ENCODE peak calls at places on chromosomes 6 and 20, in eight cellular contexts. D is Peyer's patch; R is aorta; K is CD4-positive, alpha-beta memory T cell; G is SK-N-SH; T is CD8-positive, alpha-beta memory T cell; O is cardiac muscle cell; A is heart left ventricle. L is an unnamed sample. For H3K4me1, the result is how much of the 10 kb centered on the place peaks cover.

GRCh38 chr20:49899551-49900383 is 15.6 kb downstream of the SPATA2 start:
- DNase-seq in D (no peak), R (no peak), K (no peak), G (no peak), T (no peak), O (no peak), A (no peak), L (no peak)

GRCh38 chr20:18224968-18225568 is 63.3 kb upstream of the ZNF133 start:
- DNase-seq in D (no peak), R (no peak), K (no peak), G (peak), T (no peak), O (peak), A (peak), L (no peak)

GRCh38 chr6:35069262-35069661 is 71.9 kb downstream of the TCP11 start:
- DNase-seq in D (no peak), R (peak), K (no peak), G (no peak), T (no peak), O (no peak), A (no peak), L (no peak)

GRCh38 chr6:131029661-131030297 is 33.3 kb downstream of the EPB41L2 start:
- DNase-seq in D (no peak), R (no peak), K (no peak), G (no peak), T (no peak), O (peak), A (peak), L (no peak)

GRCh38 chr6:45569210-45569945 is 191.6 kb upstream of the SUPT3H start:
- DNase-seq in D (no peak), R (no peak), K (no peak), G (no peak), T (no peak), O (no peak), A (peak), L (no peak)

GRCh38 chr20:44738779-44739477 is 6.7 kb upstream of the KCNK15 start:
- DNase-seq in D (no peak), R (no peak), K (peak), G (peak), T (peak), O (peak), A (peak), L (peak)

GRCh38 chr6:32092760-32093497 is 16.2 kb downstream of the TNXB start:
- DNase-seq in D (peak), R (peak), K (no peak), G (no peak), T (no peak), O (peak), A (no peak), L (no peak)

GRCh38 chr20:37443596-37443995 is 77.5 kb upstream of the NNAT start:
- DNase-seq in D (no peak), R (no peak), K (no peak), G (no peak), T (no peak), O (no peak), A (no peak), L (no peak)

GRCh38 chr20:24670981-24671380 is 201.6 kb downstream of the SYNDIG1 start:
- DNase-seq in D (peak), R (no peak), K (no peak), G (no peak), T (no peak), O (no peak), A (no peak), L (no peak)

GRCh38 chr6:40960784-40961430 is 78.1 kb downstream of the UNC5CL start:
- DNase-seq in D (no peak), R (no peak), K (no peak), G (no peak), T (no peak), O (no peak), A (no peak), L (no peak)

GRCh38 chr20:3235661-3236324 is 3.2 kb downstream of the SLC4A11 start:
- DNase-seq in D (peak), R (no peak), K (no peak), G (no peak), T (no peak), O (no peak), A (no peak), L (no peak)

GRCh38 chr6:20876016-20876415 is 341.8 kb downstream of the CDKAL1 start:
- DNase-seq in D (no peak), R (no peak), K (no peak), G (peak), T (no peak), O (peak), A (no peak), L (no peak)

GRCh38 chr6:140988780-140989179 is 1143.9 kb upstream of the GJE1 start:
- DNase-seq in D (no peak), R (no peak), K (no peak), G (no peak), T (no peak), O (no peak), A (no peak), L (no peak)

GRCh38 chr6:150293423-150294280 is 75.2 kb upstream of the IYD start:
- DNase-seq in D (no peak), R (no peak), K (no peak), G (no peak), T (no peak), O (peak), A (no peak), L (no peak)

GRCh38 chr6:28165566-28165965 is 23.9 kb downstream of the ZKSCAN8 start:
- DNase-seq in D (no peak), R (no peak), K (no peak), G (no peak), T (no peak), O (no peak), A (no peak), L (no peak)

GRCh38 chr6:54135665-54136370 is 24.6 kb downstream of the MLIP start:
- DNase-seq in D (no peak), R (no peak), K (no peak), G (no peak), T (no peak), O (peak), A (no peak), L (no peak)

GRCh38 chr6:151681426-151682059 is 125.9 kb upstream of the ESR1 start:
- DNase-seq in D (no peak), R (no peak), K (no peak), G (no peak), T (no peak), O (peak), A (peak), L (no peak)

GRCh38 chr6:124203106-124203811 is 399.6 kb downstream of the NKAIN2 start:
- DNase-seq in D (no peak), R (no peak), K (no peak), G (no peak), T (no peak), O (peak), A (no peak), L (no peak)

GRCh38 chr6:28407401-28407800 is 7.9 kb upstream of the ZSCAN12 start:
- DNase-seq in D (no peak), R (no peak), K (no peak), G (no peak), T (no peak), O (no peak), A (no peak), L (no peak)

GRCh38 chr20:62578294-62578897 is 63.9 kb upstream of the SLCO4A1 start:
- DNase-seq in D (no peak), R (no peak), K (no peak), G (peak), T (no peak), O (no peak), A (peak), L (no peak)

GRCh38 chr6:5270093-5270680 is 8.9 kb downstream of the FARS2 start:
- DNase-seq in D (no peak), R (no peak), K (no peak), G (no peak), T (no peak), O (peak), A (no peak), L (no peak)

GRCh38 chr6:111591370-111591900 is 14.2 kb downstream of the TRAF3IP2 start:
- DNase-seq in D (peak), R (peak), K (no peak), G (peak), T (no peak), O (peak), A (peak), L (peak)

GRCh38 chr6:128641701-128642100 is 121.3 kb upstream of the PTPRK start:
- DNase-seq in D (no peak), R (no peak), K (no peak), G (no peak), T (no peak), O (peak), A (no peak), L (no peak)

GRCh38 chr6:37145443-37145842 is 24.5 kb upstream of the PIM1 start:
- DNase-seq in D (no peak), R (no peak), K (no peak), G (no peak), T (no peak), O (peak), A (no peak), L (no peak)

GRCh38 chr6:44054635-44055559 is 72.4 kb downstream of the MRPL14 start:
- DNase-seq in D (no peak), R (no peak), K (no peak), G (peak), T (no peak), O (no peak), A (no peak), L (no peak)

GRCh38 chr20:6241591-6241990 is 118.8 kb upstream of the FERMT1 start:
- DNase-seq in D (no peak), R (no peak), K (no peak), G (no peak), T (no peak), O (no peak), A (no peak), L (no peak)

GRCh38 chr20:34976286-34976685 is 20.6 kb downstream of the MYH7B start:
- DNase-seq in D (no peak), R (no peak), K (no peak), G (no peak), T (no peak), O (no peak), A (no peak), L (no peak)

GRCh38 chr20:32697608-32698007 is 23.9 kb upstream of the C20orf203 start:
- DNase-seq in D (no peak), R (no peak), K (no peak), G (no peak), T (no peak), O (no peak), A (no peak), L (no peak)
- H3K4me1 ChIP-seq in D (under half), R (under half), K (under half), G (under half), T (under half), O (under half), A (under half), L (under half)

DNA sequence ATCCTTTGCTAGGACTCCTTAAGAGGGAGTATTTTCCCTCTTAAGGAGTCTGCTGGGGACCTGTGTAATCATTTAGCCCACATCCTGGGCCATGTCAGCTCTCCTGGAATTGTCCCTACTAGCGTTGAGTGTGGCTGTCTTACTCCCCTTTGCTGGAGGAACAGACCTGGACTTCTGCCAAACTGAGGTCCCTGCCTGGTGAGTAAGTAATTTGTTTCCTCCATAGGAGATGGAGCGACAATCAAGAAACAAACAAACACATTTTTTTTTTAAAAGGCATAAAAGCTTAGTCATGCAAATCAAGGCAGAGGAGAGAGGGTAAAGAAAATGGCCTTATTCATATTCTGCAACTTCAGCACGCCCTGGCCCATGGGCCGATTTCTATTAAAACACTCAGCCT is 164.8 kb upstream of the SULF2 start:
- DNase-seq in D (no peak), R (no peak), K (no peak), G (peak), T (no peak), O (peak), A (no peak), L (no peak)
- H3K4me1 ChIP-seq in D (under half), R (under half), K (under half), G (under half), T (under half), O (under half), A (under half), L (under half)

GRCh38 chr20:31678389-31679356 is 41.0 kb downstream of the COX4I2 start:
- DNase-seq in D (no peak), R (peak), K (no peak), G (no peak), T (no peak), O (peak), A (no peak), L (no peak)
- H3K4me1 ChIP-seq in D (under half), R (under half), K (half or more), G (half or more), T (half or more), O (half or more), A (half or more), L (half or more)

DNA sequence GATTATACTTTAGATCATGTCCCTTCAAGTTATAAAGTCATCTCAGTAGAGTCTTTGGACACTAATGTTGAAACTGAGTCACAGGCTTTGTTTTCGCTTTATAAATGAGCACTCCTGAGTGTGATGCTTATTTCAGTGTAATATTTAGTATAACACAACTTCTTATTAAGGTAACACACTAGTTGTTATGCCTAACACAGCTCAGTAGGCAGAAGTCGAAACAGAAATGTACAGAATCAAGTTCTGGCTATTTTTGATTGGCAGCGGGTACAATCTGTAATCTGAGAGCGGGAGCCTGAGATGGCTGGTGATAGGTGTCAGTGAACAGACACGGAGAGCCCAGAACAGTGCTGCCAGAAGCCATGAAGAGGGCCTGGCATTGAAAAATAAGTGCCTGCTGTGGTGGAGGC is 11.4 kb downstream of the HECA start:
- DNase-seq in D (no peak), R (no peak), K (no peak), G (no peak), T (no peak), O (no peak), A (no peak), L (no peak)
- H3K4me1 ChIP-seq in D (under half), R (under half), K (half or more), G (under half), T (half or more), O (under half), A (under half), L (under half)

DNA sequence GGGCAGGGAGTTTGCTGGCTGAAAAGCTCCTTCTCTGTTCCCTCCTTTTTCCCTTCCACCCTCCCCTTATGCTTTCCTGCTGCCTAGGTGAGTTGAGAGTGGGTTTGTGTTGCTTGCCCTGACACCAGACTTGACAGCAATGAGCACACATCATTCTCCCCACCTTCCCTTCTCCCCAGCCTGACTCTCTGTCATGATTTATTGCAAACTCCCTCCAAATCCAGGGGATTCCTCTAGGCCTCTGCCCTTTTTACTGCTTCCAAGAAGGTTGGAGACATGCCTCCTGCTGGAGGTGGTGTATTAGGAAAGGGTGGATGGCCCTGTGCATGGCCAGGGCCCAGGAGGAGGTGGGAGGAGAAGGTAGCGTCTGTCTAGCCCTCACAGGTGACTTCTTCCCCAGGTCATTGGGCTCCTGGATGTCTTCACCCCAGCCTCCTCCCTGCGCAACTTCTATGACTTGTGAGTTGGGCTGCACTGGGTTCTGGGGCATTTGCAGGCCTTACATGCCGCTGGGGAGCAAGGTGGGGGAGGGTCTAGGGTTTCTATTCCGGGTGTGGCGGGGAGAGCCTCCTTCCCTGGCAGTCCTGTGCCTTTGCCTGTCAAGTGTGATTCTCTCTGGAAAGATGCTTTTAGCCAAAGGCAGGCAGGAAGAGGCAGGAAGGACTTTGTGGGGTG is 2.0 kb downstream of the MAPK13 start:
- DNase-seq in D (no peak), R (no peak), K (no peak), G (no peak), T (no peak), O (no peak), A (no peak), L (no peak)
- H3K4me1 ChIP-seq in D (under half), R (under half), K (under half), G (under half), T (under half), O (under half), A (under half), L (under half)

DNA sequence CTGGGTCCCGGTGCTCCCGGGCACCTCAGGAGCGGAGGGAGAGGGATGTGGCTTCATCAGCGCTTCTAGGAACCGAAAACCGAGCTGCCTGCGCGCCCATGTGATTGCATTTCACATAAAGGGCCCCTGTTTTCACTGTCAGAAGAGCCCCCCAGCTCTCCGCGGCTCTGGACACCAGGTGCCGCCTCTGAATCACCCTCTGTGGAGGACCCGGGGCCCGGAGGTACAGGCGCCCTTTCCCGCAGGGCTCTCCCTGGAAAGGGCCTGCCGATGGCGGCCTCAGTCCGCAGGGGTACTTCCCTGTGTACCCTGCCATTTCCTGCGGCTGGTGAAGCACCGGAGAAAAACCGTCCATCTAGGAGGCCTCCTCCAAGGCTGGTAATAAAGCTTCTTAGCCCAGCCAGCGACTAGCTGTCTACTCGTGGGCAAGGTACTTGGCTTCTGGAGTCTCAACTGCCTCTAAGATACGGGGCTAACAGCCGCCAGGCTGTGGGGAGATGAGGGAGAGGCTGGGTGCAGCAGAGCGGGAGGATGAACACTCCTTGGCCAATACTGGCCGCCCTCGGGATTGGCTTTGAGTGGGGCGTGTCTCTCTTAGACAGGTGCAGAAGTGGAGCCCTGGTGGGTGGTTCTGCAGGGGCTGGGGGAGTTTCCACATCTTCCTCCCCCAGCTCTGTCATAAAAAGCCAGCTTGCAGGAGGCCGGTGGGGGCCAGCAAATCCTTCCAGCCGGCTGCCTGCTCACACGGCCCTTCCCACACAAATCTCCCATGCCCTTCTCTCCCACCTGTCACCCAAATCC is 1.6 kb downstream of the PPP1R16B start:
- DNase-seq in D (no peak), R (no peak), K (peak), G (peak), T (peak), O (no peak), A (no peak), L (no peak)
- H3K4me1 ChIP-seq in D (under half), R (under half), K (half or more), G (under half), T (half or more), O (under half), A (under half), L (under half)

GRCh38 chr20:50929299-50930138 is 1.7 kb downstream of the ADNP start:
- DNase-seq in D (peak), R (peak), K (peak), G (peak), T (peak), O (peak), A (peak), L (peak)

GRCh38 chr20:50930139-50931047 is 844 bp downstream of the ADNP start:
- DNase-seq in D (peak), R (peak), K (peak), G (peak), T (no peak), O (no peak), A (peak), L (no peak)

GRCh38 chr20:50931048-50931305 is 260 bp downstream of the ADNP start:
- DNase-seq in D (no peak), R (no peak), K (no peak), G (no peak), T (peak), O (no peak), A (no peak), L (no peak)

GRCh38 chr20:50931306-50932015 is at the start of gene ADNP:
- DNase-seq in D (peak), R (peak), K (peak), G (peak), T (peak), O (peak), A (peak), L (peak)

DNA sequence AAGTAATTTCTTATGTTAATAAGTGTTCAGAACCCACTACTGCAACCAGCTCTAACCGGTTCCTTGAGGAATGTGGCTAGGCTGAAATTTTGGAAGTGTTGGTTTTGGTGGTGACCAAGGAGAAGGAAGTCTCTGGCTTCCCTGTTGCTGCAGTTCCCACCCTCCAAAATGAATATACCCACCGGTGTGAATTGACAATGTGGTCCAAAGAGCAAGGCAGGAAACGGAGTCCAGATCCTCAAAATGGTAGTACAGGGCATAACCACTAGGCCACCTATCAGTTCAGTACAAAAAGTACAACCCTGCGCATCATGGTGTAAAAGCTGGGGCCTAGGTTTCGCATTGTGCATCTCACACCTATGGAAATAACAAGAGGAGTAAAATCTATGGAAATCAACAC is 2.8 kb downstream of the ADNP start:
- DNase-seq in D (no peak), R (no peak), K (no peak), G (no peak), T (no peak), O (no peak), A (no peak), L (no peak)
- H3K4me1 ChIP-seq in D (under half), R (under half), K (half or more), G (under half), T (half or more), O (under half), A (under half), L (half or more)

L was measured in right atrium auricular region.